ENCODE peak calls at places on chromosomes 2 and 18, in five cellular contexts. O, Z, Y, T and R are unnamed samples.

GRCh38 chr18:45171575-45172225 is 443.6 kb upstream of the SLC14A2 start:
- DNase-seq in O (no peak), Z (no peak), Y (no peak), T (peak), R (no peak)

GRCh38 chr2:2097549-2097948 is 233.5 kb downstream of the MYT1L start:
- DNase-seq in O (no peak), Z (no peak), Y (no peak), T (no peak), R (no peak)

GRCh38 chr2:123098618-123099017 is 926.5 kb upstream of the CNTNAP5 start:
- DNase-seq in O (no peak), Z (no peak), Y (no peak), T (no peak), R (no peak)

GRCh38 chr2:236899945-236900640 is 185.6 kb upstream of the COPS8 start:
- DNase-seq in O (no peak), Z (no peak), Y (no peak), T (no peak), R (no peak)

GRCh38 chr18:24656571-24656971 is 196.1 kb downstream of the HRH4 start:
- DNase-seq in O (peak), Z (no peak), Y (no peak), T (peak), R (peak)

GRCh38 chr2:160646684-160647444 is 153.3 kb upstream of the RBMS1 start:
- DNase-seq in O (peak), Z (no peak), Y (peak), T (no peak), R (peak)

GRCh38 chr2:69770193-69770702 is 28.3 kb downstream of the ANXA4 start:
- DNase-seq in O (peak), Z (no peak), Y (peak), T (peak), R (peak)

GRCh38 chr2:9336209-9336533 is 87.2 kb downstream of the ITGB1BP1 start:
- DNase-seq in O (no peak), Z (no peak), Y (no peak), T (peak), R (no peak)

GRCh38 chr2:151878655-151879563 is 50.7 kb upstream of the ARL5A start:
- DNase-seq in O (peak), Z (no peak), Y (no peak), T (peak), R (no peak)

GRCh38 chr2:179020156-179020750 is 29.7 kb downstream of the CCDC141 start:
- DNase-seq in O (peak), Z (peak), Y (peak), T (peak), R (peak)

GRCh38 chr2:66691199-66691975 is 256.5 kb downstream of the MEIS1 start:
- DNase-seq in O (no peak), Z (no peak), Y (no peak), T (no peak), R (no peak)

GRCh38 chr2:129799036-129799958 is 180.2 kb upstream of the RAB6C start:
- DNase-seq in O (no peak), Z (no peak), Y (no peak), T (no peak), R (no peak)

GRCh38 chr18:50424877-50425690 is 50.2 kb downstream of the SKA1 start:
- DNase-seq in O (peak), Z (peak), Y (no peak), T (peak), R (no peak)

GRCh38 chr2:42036940-42037339 is 10.9 kb upstream of the PKDCC start:
- DNase-seq in O (no peak), Z (no peak), Y (no peak), T (no peak), R (no peak)

GRCh38 chr2:145751634-145752033 is 1231.7 kb upstream of the ZEB2 start:
- DNase-seq in O (peak), Z (no peak), Y (peak), T (peak), R (no peak)

GRCh38 chr18:78624646-78625279 is 354.9 kb upstream of the SALL3 start:
- DNase-seq in O (no peak), Z (no peak), Y (no peak), T (no peak), R (no peak)

GRCh38 chr2:220269421-220269820 is 642.0 kb downstream of the SLC4A3 start:
- DNase-seq in O (no peak), Z (no peak), Y (no peak), T (no peak), R (no peak)

GRCh38 chr18:12253517-12254136 is 534 bp upstream of the CIDEA start:
- DNase-seq in O (no peak), Z (peak), Y (no peak), T (no peak), R (no peak)

GRCh38 chr2:181235683-181236459 is 221.3 kb upstream of the ITGA4 start:
- DNase-seq in O (no peak), Z (no peak), Y (no peak), T (no peak), R (no peak)

GRCh38 chr18:24930974-24931373 is 421.0 kb downstream of the ZNF521 start:
- DNase-seq in O (no peak), Z (peak), Y (no peak), T (no peak), R (no peak)

GRCh38 chr2:208222351-208222750 is 32.5 kb downstream of the IDH1 start:
- DNase-seq in O (peak), Z (no peak), Y (no peak), T (no peak), R (peak)

GRCh38 chr18:54742654-54743053 is 85.6 kb upstream of the RAB27B start:
- DNase-seq in O (peak), Z (peak), Y (no peak), T (peak), R (peak)

GRCh38 chr2:37068671-37069070 is 15.5 kb downstream of the HEATR5B start:
- DNase-seq in O (no peak), Z (no peak), Y (no peak), T (no peak), R (no peak)

GRCh38 chr18:48828713-48829442 is 121.9 kb downstream of the SMAD7 start:
- DNase-seq in O (no peak), Z (no peak), Y (no peak), T (no peak), R (no peak)
- TF ChIP-seq CTCF in O (no peak), Z (no peak), Y (no peak), T (no peak), R (no peak)

GRCh38 chr2:11585071-11585470 is 51.2 kb downstream of the GREB1 start:
- DNase-seq in O (no peak), Z (no peak), Y (no peak), T (no peak), R (no peak)

GRCh38 chr2:11582526-11583202 is 48.8 kb downstream of the GREB1 start:
- DNase-seq in O (peak), Z (peak), Y (peak), T (peak), R (peak)

GRCh38 chr2:11583203-11583752 is 49.4 kb downstream of the GREB1 start:
- DNase-seq in O (no peak), Z (peak), Y (no peak), T (peak), R (no peak)

GRCh38 chr2:11584530-11585056 is 50.7 kb downstream of the GREB1 start:
- DNase-seq in O (no peak), Z (no peak), Y (no peak), T (no peak), R (no peak)

DNA sequence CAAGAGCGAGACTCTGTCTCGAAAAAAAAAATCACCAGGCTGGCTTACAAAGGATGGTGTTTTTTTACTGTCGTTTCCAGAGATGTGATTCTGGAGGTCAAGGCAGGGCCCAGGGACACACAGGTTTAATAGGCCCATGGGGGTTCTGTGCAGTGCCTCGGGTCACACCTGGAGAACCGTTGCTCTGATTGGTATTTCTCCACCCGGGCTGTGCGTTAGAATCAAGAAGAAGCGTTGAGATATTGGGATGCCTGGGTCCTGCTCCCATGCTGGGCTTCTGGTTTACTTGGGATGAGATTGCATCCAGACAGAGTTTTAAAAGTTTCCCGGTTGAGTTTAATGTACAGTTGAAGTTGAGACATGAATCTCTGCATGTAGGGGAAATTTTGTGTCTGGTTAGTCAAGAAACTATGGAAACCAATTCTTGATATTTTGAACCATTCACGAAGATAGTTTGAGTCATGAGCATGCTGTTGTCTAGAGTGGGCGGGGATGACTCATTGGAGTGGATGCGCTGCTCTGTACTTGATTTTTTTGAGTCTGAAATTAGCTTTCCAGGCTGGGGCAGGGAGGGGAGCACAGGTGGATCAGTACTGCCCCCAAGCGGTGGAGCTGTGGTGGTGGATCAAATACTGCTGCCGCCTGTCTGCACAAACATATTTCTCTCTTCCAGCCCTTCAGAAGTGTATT is 50.1 kb downstream of the GREB1 start:
- DNase-seq in O (peak), Z (peak), Y (peak), T (peak), R (peak)
- TF ChIP-seq CTCF in O (peak), Z (peak), Y (peak), T (peak), R (peak)

GRCh38 chr2:28173377-28173776 is 219.3 kb upstream of the FOSL2 start:
- DNase-seq in O (no peak), Z (no peak), Y (no peak), T (no peak), R (no peak)

GRCh38 chr2:28169492-28169891 is 223.2 kb upstream of the FOSL2 start:
- DNase-seq in O (no peak), Z (no peak), Y (no peak), T (no peak), R (no peak)

GRCh38 chr2:28172114-28172898 is 220.4 kb upstream of the FOSL2 start:
- DNase-seq in O (peak), Z (no peak), Y (no peak), T (peak), R (peak)

GRCh38 chr2:28174211-28174610 is 218.4 kb upstream of the FOSL2 start:
- DNase-seq in O (no peak), Z (no peak), Y (no peak), T (no peak), R (no peak)

GRCh38 chr2:28175028-28175427 is 217.6 kb upstream of the FOSL2 start:
- DNase-seq in O (no peak), Z (no peak), Y (no peak), T (no peak), R (no peak)
- TF ChIP-seq CTCF in O (no peak), Z (no peak), Y (no peak), T (no peak), R (no peak)

GRCh38 chr2:76700894-76701293 is 821.3 kb downstream of the LRRTM4 start:
- DNase-seq in O (no peak), Z (no peak), Y (no peak), T (no peak), R (no peak)
- TF ChIP-seq CTCF in O (no peak), Z (no peak), Y (no peak), T (no peak), R (no peak)

GRCh38 chr2:169276045-169276444 is 86.3 kb downstream of the LRP2 start:
- DNase-seq in O (peak), Z (no peak), Y (peak), T (peak), R (no peak)
- TF ChIP-seq CTCF in O (peak), Z (no peak), Y (no peak), T (no peak), R (no peak)